ENCODE peak calls at places on chromosomes 4 and X, in ten cellular contexts. O, A, W, N, C, F, I, R, Q and U are unnamed samples.

GRCh38 chr4:119286377-119287002 is 35.4 kb downstream of the FABP2 start:
- DNase-seq in F (no peak), O (peak), C (no peak), A (peak), Q (peak), N (no peak), I (peak), W (no peak), R (no peak), U (peak)

GRCh38 chr4:182969651-182970279 is 52.6 kb upstream of the DCTD start:
- DNase-seq in A (no peak), R (no peak), I (no peak), N (no peak), O (no peak), Q (no peak), W (no peak), C (no peak), F (no peak), U (no peak)

GRCh38 chr4:5751073-5751917 is 40.3 kb downstream of the EVC start:
- DNase-seq in I (peak), O (no peak), A (peak), F (no peak), W (no peak), R (no peak), C (no peak), Q (peak), N (no peak), U (no peak)

GRCh38 chr4:2341911-2342652 is 76.4 kb downstream of the ZFYVE28 start:
- DNase-seq in O (no peak), I (no peak), Q (no peak), A (no peak), N (no peak), C (no peak), R (no peak), W (no peak), F (no peak), U (no peak)

GRCh38 chr4:72858328-72858727 is 211.2 kb downstream of the COX18 start:
- DNase-seq in N (no peak), I (peak), Q (peak), R (no peak), F (no peak), O (no peak), C (no peak), W (no peak), A (peak), U (no peak)

GRCh38 chr4:123976285-123976684 is 579.7 kb downstream of the SPRY1 start:
- DNase-seq in O (peak), I (no peak), W (no peak), C (no peak), F (no peak), Q (peak), N (no peak), R (no peak), A (peak), U (no peak)

GRCh38 chrX:40871385-40872082 is 136.2 kb upstream of the MED14 start:
- DNase-seq in I (no peak), F (no peak), A (peak), N (no peak), O (no peak), W (no peak), C (no peak), R (no peak), Q (peak), U (no peak)

GRCh38 chrX:55342533-55343501 is 78.1 kb upstream of the PAGE3 start:
- DNase-seq in C (peak), W (no peak), O (peak), Q (peak), F (no peak), A (peak), R (no peak), N (peak), I (peak), U (peak)

GRCh38 chr4:84019626-84020025 is 479.5 kb downstream of the NKX6-1 start:
- DNase-seq in C (no peak), F (no peak), I (no peak), O (no peak), Q (no peak), W (no peak), R (no peak), N (no peak), A (no peak), U (no peak)

GRCh38 chr4:7372673-7373072 is 62.1 kb downstream of the PSAPL1 start:
- DNase-seq in W (no peak), I (no peak), A (no peak), N (no peak), Q (no peak), C (no peak), O (no peak), F (no peak), R (no peak), U (no peak)

GRCh38 chrX:69556094-69557011 is 52.2 kb downstream of the NALF2 start:
- DNase-seq in A (peak), Q (no peak), W (no peak), I (no peak), O (no peak), R (peak), C (no peak), N (no peak), F (no peak), U (no peak)